ENCODE peak calls at places on chromosomes 4 and X, in four cellular contexts. K, P, U and A are unnamed samples.

GRCh38 chrX:17154001-17154400 is 207.5 kb downstream of the REPS2 start:
- DNase-seq in K (no peak), P (no peak), U (no peak), A (no peak)

GRCh38 chr4:88728146-88728545 is 30.5 kb upstream of the NAP1L5 start:
- DNase-seq in K (no peak), P (no peak), U (no peak), A (no peak)

GRCh38 chrX:53253293-53254020 is 27.9 kb downstream of the IQSEC2 start:
- DNase-seq in K (no peak), P (no peak), U (no peak), A (no peak)

GRCh38 chr4:176150704-176151103 is 44.7 kb downstream of the SPATA4 start:
- DNase-seq in K (no peak), P (no peak), U (no peak), A (no peak)

GRCh38 chr4:67250497-67250896 is 294.8 kb downstream of the CENPC start:
- DNase-seq in K (no peak), P (no peak), U (no peak), A (no peak)

GRCh38 chr4:33825685-33826084 is 2418.6 kb downstream of the ARAP2 start:
- DNase-seq in K (no peak), P (no peak), U (no peak), A (no peak)

GRCh38 chrX:78997870-78998558 is 52.8 kb downstream of the P2RY10 start:
- DNase-seq in K (no peak), P (no peak), U (peak), A (no peak)

GRCh38 chr4:61152433-61152832 is 47.7 kb upstream of the ADGRL3 start:
- DNase-seq in K (no peak), P (peak), U (no peak), A (no peak)

GRCh38 chr4:2417765-2418651 is at the start of gene ZFYVE28:
- DNase-seq in K (no peak), P (peak), U (peak), A (peak)

GRCh38 chrX:1492421-1493012 is 39.8 kb upstream of the ASMTL start:
- DNase-seq in K (no peak), P (no peak), U (no peak), A (no peak)

GRCh38 chr4:188328966-188329365 is 189.7 kb downstream of the TRIML1 start:
- DNase-seq in K (no peak), P (no peak), U (no peak), A (no peak)

GRCh38 chr4:73867783-73868182 is 1.4 kb upstream of the CXCL1 start:
- DNase-seq in K (no peak), P (peak), U (no peak), A (no peak)

GRCh38 chr4:18860836-18861530 is 839.4 kb upstream of the LCORL start:
- DNase-seq in K (no peak), P (no peak), U (no peak), A (no peak)

GRCh38 chr4:180810581-180810980 is 1432.6 kb upstream of the TENM3 start:
- DNase-seq in K (no peak), P (no peak), U (no peak), A (no peak)